ENCODE peak calls at places on chromosomes 13 and 19, in seven cellular contexts. T, X, S, W, A, U and E are unnamed samples. For H3K4me1, the result is how much of the 10 kb centered on the place peaks cover.

GRCh38 chr13:20901668-20902437 is 693 bp downstream of the XPO4 start:
- DNase-seq in X (peak), S (peak), T (no peak), U (no peak), A (peak), W (peak), E (peak)

GRCh38 chr19:45879971-45880370 is 6.0 kb downstream of the IRF2BP1 start:
- DNase-seq in A (no peak), S (no peak), T (no peak), W (no peak), U (no peak), X (no peak), E (no peak)

GRCh38 chr19:1172353-1173159 is 1.5 kb downstream of the SBNO2 start:
- DNase-seq in U (no peak), X (peak), W (peak), T (no peak), A (peak), S (no peak), E (no peak)

GRCh38 chr13:112146073-112146360 is 79.1 kb downstream of the SOX1 start:
- DNase-seq in T (no peak), A (no peak), W (no peak), U (no peak), X (no peak), S (no peak), E (peak)

GRCh38 chr13:98041081-98041820 is 87.8 kb downstream of the IPO5 start:
- DNase-seq in U (no peak), W (no peak), T (no peak), A (no peak), X (no peak), S (no peak), E (peak)

GRCh38 chr13:20360835-20361412 is 128.8 kb upstream of the GJB6 start:
- DNase-seq in X (peak), U (no peak), W (no peak), A (no peak), T (no peak), S (no peak), E (no peak)

GRCh38 chr13:113110048-113110851 is 4.7 kb downstream of the F7 start:
- DNase-seq in T (no peak), S (no peak), U (no peak), A (peak), X (no peak), W (no peak), E (peak)

GRCh38 chr13:29454931-29455481 is 140.5 kb downstream of the SLC7A1 start:
- DNase-seq in X (no peak), S (peak), W (peak), T (peak), A (peak), U (no peak), E (peak)

GRCh38 chr13:58907347-58907746 is 1256.4 kb downstream of the DIAPH3 start:
- DNase-seq in S (no peak), T (no peak), X (no peak), U (no peak), A (no peak), W (peak), E (no peak)

GRCh38 chr19:18541258-18541991 is 1.9 kb downstream of the FKBP8 start:
- DNase-seq in X (no peak), A (no peak), S (no peak), W (no peak), T (no peak), U (no peak), E (no peak)

GRCh38 chr13:41837668-41838067 is 123.2 kb downstream of the VWA8 start:
- DNase-seq in W (peak), T (no peak), U (no peak), A (no peak), X (peak), S (no peak), E (no peak)

GRCh38 chr13:39364797-39365468 is 238.1 kb downstream of the LHFPL6 start:
- DNase-seq in S (peak), U (no peak), T (no peak), X (peak), W (peak), A (peak), E (no peak)

GRCh38 chr19:10230155-10230903 is 802 bp downstream of the S1PR2 start:
- DNase-seq in X (no peak), U (peak), W (peak), T (no peak), S (no peak), A (peak), E (peak)

GRCh38 chr13:44311011-44311481 is 62.6 kb upstream of the SERP2 start:
- DNase-seq in W (peak), T (no peak), S (no peak), X (peak), A (peak), U (no peak), E (no peak)

GRCh38 chr19:10612515-10613119 is 12.7 kb upstream of the SLC44A2 start:
- DNase-seq in A (no peak), U (no peak), S (no peak), W (no peak), X (peak), T (no peak), E (no peak)

GRCh38 chr19:56351208-56351607 is 36.6 kb upstream of the ZSCAN5A start:
- DNase-seq in X (no peak), U (no peak), S (no peak), T (no peak), A (no peak), W (no peak), E (no peak)

GRCh38 chr13:39317284-39317683 is 279.0 kb downstream of the NHLRC3 start:
- DNase-seq in W (peak), A (peak), T (no peak), X (peak), U (no peak), S (no peak), E (no peak)

GRCh38 chr19:16654621-16655020 is 5.3 kb downstream of the SMIM7 start:
- DNase-seq in T (no peak), U (no peak), A (no peak), X (no peak), S (no peak), W (no peak), E (no peak)

GRCh38 chr13:72864142-72865035 is 82.5 kb downstream of the PIBF1 start:
- DNase-seq in U (no peak), S (no peak), A (peak), T (no peak), X (peak), W (peak), E (no peak)

GRCh38 chr19:57566396-57567256 is 7.0 kb upstream of the ZNF550 start:
- DNase-seq in A (peak), T (no peak), W (peak), X (peak), U (no peak), S (peak), E (peak)

GRCh38 chr13:24264976-24265375 is 44.4 kb upstream of the C1QTNF9 start:
- DNase-seq in U (no peak), S (no peak), W (no peak), A (no peak), X (no peak), T (no peak), E (no peak)

GRCh38 chr13:30715837-30716236 is 19.5 kb upstream of the ALOX5AP start:
- DNase-seq in W (no peak), S (no peak), A (no peak), U (no peak), X (no peak), T (no peak), E (peak)

GRCh38 chr13:39603424-39603947 is 493 bp upstream of the LHFPL6 start:
- DNase-seq in A (no peak), S (no peak), W (peak), T (no peak), U (no peak), X (peak), E (peak)

GRCh38 chr13:113836917-113837553 is 26.8 kb downstream of the GAS6 start:
- DNase-seq in W (peak), S (peak), A (peak), T (peak), U (no peak), X (peak), E (no peak)

GRCh38 chr19:5949792-5950305 is 28.1 kb downstream of the RANBP3 start:
- DNase-seq in W (no peak), S (no peak), T (no peak), A (no peak), X (no peak), U (no peak), E (no peak)
- H3K4me1 ChIP-seq in W (half or more), S (under half), T (under half), A (under half), X (under half), U (under half), E (under half)

GRCh38 chr13:106101201-106101600 is 434.3 kb downstream of the EFNB2 start:
- DNase-seq in A (no peak), W (no peak), S (no peak), X (peak), T (no peak), U (no peak), E (no peak)
- H3K9ac ChIP-seq in A (no peak), W (no peak), S (no peak), X (no peak), T (no peak), U (no peak), E (peak)

GRCh38 chr19:42177686-42178019 is 39.8 kb downstream of the DEDD2 start:
- DNase-seq in X (no peak), W (no peak), U (no peak), T (no peak), S (no peak), A (no peak), E (no peak)

GRCh38 chr19:42175335-42175734 is 42.1 kb downstream of the DEDD2 start:
- DNase-seq in T (no peak), X (no peak), S (no peak), A (no peak), U (no peak), W (no peak), E (no peak)

GRCh38 chr19:42175952-42176648 is 41.4 kb downstream of the DEDD2 start:
- DNase-seq in U (no peak), S (no peak), W (peak), A (peak), T (no peak), X (peak), E (peak)

GRCh38 chr19:42176649-42176989 is 40.9 kb downstream of the DEDD2 start:
- DNase-seq in X (peak), S (no peak), A (peak), U (peak), W (no peak), T (no peak), E (no peak)

GRCh38 chr19:42176990-42177685 is 40.3 kb downstream of the DEDD2 start:
- DNase-seq in U (peak), X (peak), S (peak), W (peak), T (no peak), A (peak), E (peak)
- H3K4me3 ChIP-seq in U (peak), X (no peak), S (no peak), W (peak), T (no peak), A (no peak), E (no peak)

DNA sequence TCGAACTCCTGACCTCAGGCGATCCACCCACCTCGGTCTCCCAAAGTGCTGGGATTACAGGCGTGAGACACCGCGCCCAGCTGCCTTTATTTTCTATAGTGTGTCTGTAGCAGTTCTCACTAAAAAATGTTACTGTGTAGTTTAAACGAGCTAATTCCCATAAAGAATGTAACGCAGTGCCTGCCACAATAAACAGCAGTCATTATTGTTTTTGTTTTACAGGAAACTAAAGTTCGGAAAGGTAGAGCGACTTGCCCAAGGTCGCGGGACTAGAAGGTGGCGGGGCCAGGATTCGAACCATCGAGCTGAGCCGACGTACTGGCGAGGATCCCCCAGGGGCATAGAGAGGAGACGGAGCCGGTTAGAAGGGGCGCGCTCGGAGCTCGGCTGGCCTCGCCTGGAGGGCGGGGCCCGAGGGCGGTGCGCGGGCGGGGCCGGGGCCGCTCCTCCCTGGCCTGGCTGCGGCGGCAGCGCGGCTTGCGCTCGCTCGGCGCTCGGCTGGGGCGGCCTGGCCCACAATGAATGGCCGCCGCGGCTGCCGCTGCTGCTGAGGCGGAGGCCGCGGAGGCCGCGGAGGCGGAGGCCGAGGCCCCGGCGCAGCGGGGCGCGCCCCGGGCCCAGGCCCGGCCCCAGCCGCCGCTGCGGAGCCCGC is at the start of gene NACC1:
- DNase-seq in T (no peak), S (peak), U (peak), X (peak), W (peak), A (peak), E (peak)
- H3K4me1 ChIP-seq in T (under half), S (under half), U (under half), X (half or more), W (under half), A (under half), E (under half)